ENCODE peak calls at places on chromosomes 11 and 22, in four cellular contexts. One of them, this sample, is unnamed.

GRCh38 chr11:11949482-11949881 is 58.9 kb downstream of the DKK3 start:
- DNase-seq in neuronal stem cell: no peak
- DNase-seq in heart right ventricle: no peak
- DNase-seq in LNCaP clone FGC: no peak
- DNase-seq in this sample: no peak

GRCh38 chr11:114098927-114099326 is 39.4 kb downstream of the ZBTB16 start:
- DNase-seq in heart right ventricle: no peak
- DNase-seq in LNCaP clone FGC: peak
- DNase-seq in neuronal stem cell: no peak
- DNase-seq in this sample: no peak

GRCh38 chr11:77672276-77672675 is 34.7 kb upstream of the CLNS1A start:
- DNase-seq in neuronal stem cell: no peak
- DNase-seq in LNCaP clone FGC: peak
- DNase-seq in heart right ventricle: no peak
- DNase-seq in this sample: peak

GRCh38 chr11:13666708-13667107 is 1.8 kb upstream of the FAR1 start:
- DNase-seq in neuronal stem cell: no peak
- DNase-seq in LNCaP clone FGC: no peak
- DNase-seq in heart right ventricle: no peak
- DNase-seq in this sample: no peak

GRCh38 chr11:26950260-26950719 is 43.6 kb upstream of the FIBIN start:
- DNase-seq in heart right ventricle: no peak
- DNase-seq in LNCaP clone FGC: no peak
- DNase-seq in neuronal stem cell: no peak
- DNase-seq in this sample: peak

GRCh38 chr22:46972901-46973831 is 210.7 kb downstream of the TBC1D22A start:
- DNase-seq in LNCaP clone FGC: no peak
- DNase-seq in neuronal stem cell: no peak
- DNase-seq in heart right ventricle: no peak
- DNase-seq in this sample: peak

GRCh38 chr22:41951898-41952474 is at the start of gene SMIM45:
- DNase-seq in LNCaP clone FGC: no peak
- DNase-seq in neuronal stem cell: peak
- DNase-seq in heart right ventricle: no peak
- DNase-seq in this sample: no peak

GRCh38 chr11:19395050-19395449 is 154.3 kb upstream of the E2F8 start:
- DNase-seq in heart right ventricle: no peak
- DNase-seq in LNCaP clone FGC: no peak
- DNase-seq in neuronal stem cell: no peak
- DNase-seq in this sample: no peak

GRCh38 chr11:124879999-124880611 is 14.9 kb downstream of the ROBO3 start:
- DNase-seq in LNCaP clone FGC: no peak
- DNase-seq in heart right ventricle: no peak
- DNase-seq in neuronal stem cell: no peak
- DNase-seq in this sample: no peak

GRCh38 chr11:123203934-123204333 is 8.9 kb upstream of the CLMP start:
- DNase-seq in heart right ventricle: no peak
- DNase-seq in LNCaP clone FGC: no peak
- DNase-seq in neuronal stem cell: no peak
- DNase-seq in this sample: no peak

GRCh38 chr11:16166571-16166970 is 189.8 kb downstream of the SOX6 start:
- DNase-seq in heart right ventricle: no peak
- DNase-seq in LNCaP clone FGC: no peak
- DNase-seq in neuronal stem cell: no peak
- DNase-seq in this sample: no peak

GRCh38 chr11:112172362-112172994 is 2.8 kb upstream of the BCO2 start:
- DNase-seq in neuronal stem cell: no peak
- DNase-seq in heart right ventricle: no peak
- DNase-seq in LNCaP clone FGC: no peak
- DNase-seq in this sample: peak

GRCh38 chr11:34747261-34747660 is 126.4 kb downstream of the EHF start:
- DNase-seq in heart right ventricle: no peak
- DNase-seq in LNCaP clone FGC: no peak
- DNase-seq in neuronal stem cell: no peak
- DNase-seq in this sample: no peak
- H3K4me3 ChIP-seq in heart right ventricle: no peak
- H3K4me3 ChIP-seq in LNCaP clone FGC: no peak
- H3K4me3 ChIP-seq in neuronal stem cell: no peak
- H3K4me3 ChIP-seq in this sample: no peak

GRCh38 chr22:33798401-33798800 is 121.9 kb downstream of the LARGE1 start:
- DNase-seq in LNCaP clone FGC: no peak
- DNase-seq in neuronal stem cell: no peak
- DNase-seq in heart right ventricle: no peak
- DNase-seq in this sample: peak
- H3K4me3 ChIP-seq in LNCaP clone FGC: no peak
- H3K4me3 ChIP-seq in neuronal stem cell: no peak
- H3K4me3 ChIP-seq in heart right ventricle: no peak
- H3K4me3 ChIP-seq in this sample: no peak

GRCh38 chr11:63668396-63668795 is 2.8 kb downstream of the ATL3 start:
- DNase-seq in neuronal stem cell: no peak
- DNase-seq in LNCaP clone FGC: no peak
- DNase-seq in heart right ventricle: no peak
- DNase-seq in this sample: no peak
- H3K4me3 ChIP-seq in neuronal stem cell: no peak
- H3K4me3 ChIP-seq in LNCaP clone FGC: no peak
- H3K4me3 ChIP-seq in heart right ventricle: no peak
- H3K4me3 ChIP-seq in this sample: peak

GRCh38 chr11:76143274-76143673 is 63.0 kb downstream of the WNT11 start:
- DNase-seq in heart right ventricle: no peak
- DNase-seq in neuronal stem cell: no peak
- DNase-seq in LNCaP clone FGC: no peak
- DNase-seq in this sample: no peak
- H3K4me3 ChIP-seq in heart right ventricle: no peak
- H3K4me3 ChIP-seq in neuronal stem cell: no peak
- H3K4me3 ChIP-seq in LNCaP clone FGC: no peak
- H3K4me3 ChIP-seq in this sample: no peak

GRCh38 chr11:120400564-120401364 is 64.6 kb downstream of the ARHGEF12 start:
- DNase-seq in neuronal stem cell: no peak
- DNase-seq in heart right ventricle: no peak
- DNase-seq in LNCaP clone FGC: peak
- DNase-seq in this sample: peak

GRCh38 chr11:120399312-120399711 is 63.1 kb downstream of the ARHGEF12 start:
- DNase-seq in neuronal stem cell: no peak
- DNase-seq in LNCaP clone FGC: no peak
- DNase-seq in heart right ventricle: no peak
- DNase-seq in this sample: no peak

GRCh38 chr11:120403966-120404365 is 67.8 kb downstream of the ARHGEF12 start:
- DNase-seq in LNCaP clone FGC: no peak
- DNase-seq in heart right ventricle: no peak
- DNase-seq in neuronal stem cell: no peak
- DNase-seq in this sample: no peak

GRCh38 chr11:120404495-120404894 is 68.3 kb downstream of the ARHGEF12 start:
- DNase-seq in heart right ventricle: no peak
- DNase-seq in neuronal stem cell: no peak
- DNase-seq in LNCaP clone FGC: no peak
- DNase-seq in this sample: no peak

DNA sequence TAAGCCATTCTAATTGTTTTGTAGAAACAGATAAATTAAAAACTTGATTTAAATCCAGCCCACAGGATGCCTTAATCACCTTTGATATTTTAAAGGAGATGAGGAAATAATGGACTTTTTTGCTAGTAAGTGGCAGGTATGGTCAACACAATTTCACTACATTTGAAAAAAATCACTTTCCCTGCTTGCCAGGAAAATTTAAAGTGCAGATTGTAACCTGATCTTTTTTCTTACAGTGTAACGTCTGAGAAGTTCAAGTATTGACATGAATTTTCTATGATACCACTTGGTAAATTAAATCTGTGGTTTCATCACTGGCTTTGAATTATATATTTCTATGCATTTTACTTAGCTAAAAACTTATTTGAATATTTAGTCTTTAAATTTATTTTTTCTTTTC is 65.3 kb downstream of the ARHGEF12 start:
- DNase-seq in heart right ventricle: no peak
- DNase-seq in LNCaP clone FGC: no peak
- DNase-seq in neuronal stem cell: no peak
- DNase-seq in this sample: no peak
- H3K4me3 ChIP-seq in heart right ventricle: no peak
- H3K4me3 ChIP-seq in LNCaP clone FGC: peak
- H3K4me3 ChIP-seq in neuronal stem cell: no peak
- H3K4me3 ChIP-seq in this sample: no peak

GRCh38 chr22:44669725-44670027 is 32.3 kb upstream of the PRR5 start:
- DNase-seq in neuronal stem cell: no peak
- DNase-seq in LNCaP clone FGC: no peak
- DNase-seq in heart right ventricle: no peak
- DNase-seq in this sample: peak
- H3K4me3 ChIP-seq in neuronal stem cell: peak
- H3K4me3 ChIP-seq in LNCaP clone FGC: peak
- H3K4me3 ChIP-seq in heart right ventricle: no peak
- H3K4me3 ChIP-seq in this sample: peak

DNA sequence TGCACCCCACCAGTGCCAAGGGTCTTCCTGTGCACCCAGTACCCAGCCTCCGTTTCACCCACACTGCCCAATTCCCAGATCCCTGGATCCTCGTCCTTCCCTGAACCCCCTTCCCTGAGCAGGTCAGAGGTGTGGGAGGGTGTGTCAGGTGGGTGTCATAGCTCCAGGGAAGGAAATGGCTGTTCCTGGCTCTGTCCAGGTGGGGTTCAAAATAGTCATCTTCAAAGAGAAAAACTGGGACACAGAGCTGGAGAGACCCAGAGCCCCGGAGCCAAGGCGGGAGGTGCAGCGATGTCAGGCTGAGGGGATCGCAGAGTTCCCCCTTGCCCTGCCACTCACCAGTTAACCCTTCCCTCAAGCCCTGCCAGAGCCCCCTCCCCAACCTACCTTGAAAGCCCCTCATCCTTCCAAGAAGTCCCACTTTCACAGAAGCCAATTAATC is 698 bp downstream of the C1QTNF4 start:
- DNase-seq in LNCaP clone FGC: no peak
- DNase-seq in neuronal stem cell: no peak
- DNase-seq in heart right ventricle: no peak
- DNase-seq in this sample: no peak
- H3K4me3 ChIP-seq in LNCaP clone FGC: no peak
- H3K4me3 ChIP-seq in neuronal stem cell: peak
- H3K4me3 ChIP-seq in heart right ventricle: no peak
- H3K4me3 ChIP-seq in this sample: no peak